ENCODE peak calls at places on chromosomes 6 and 20, in six cellular contexts. P, A, K, N, Q and D are unnamed samples.

GRCh38 chr6:3382399-3383279 is 74.2 kb downstream of the SLC22A23 start:
- DNase-seq in P (no peak), A (peak; percentile 4), K (no peak), N (no peak), Q (peak; percentile 59), D (no peak)

GRCh38 chr6:149306967-149307366 is 10.5 kb upstream of the TAB2 start:
- DNase-seq in P (no peak), A (no peak), K (no peak), N (no peak), Q (no peak), D (no peak)

GRCh38 chr6:24145690-24146131 is 19.7 kb downstream of the NRSN1 start:
- DNase-seq in P (no peak), A (no peak), K (no peak), N (no peak), Q (no peak), D (no peak)

GRCh38 chr20:35895476-35895875 is 58.8 kb downstream of the SCAND1 start:
- DNase-seq in P (no peak), A (no peak), K (no peak), N (no peak), Q (no peak), D (no peak)

GRCh38 chr20:2402271-2402980 is 21.7 kb downstream of the TGM6 start:
- DNase-seq in P (no peak), A (no peak), K (no peak), N (no peak), Q (no peak), D (peak; percentile 45)

GRCh38 chr20:50267041-50267865 is 76.6 kb downstream of the CEBPB start:
- DNase-seq in P (no peak), A (no peak), K (no peak), N (no peak), Q (peak; percentile 76), D (peak; percentile 83)

GRCh38 chr20:32906200-32906599 is 47.5 kb downstream of the EFCAB8 start:
- DNase-seq in P (no peak), A (no peak), K (no peak), N (no peak), Q (no peak), D (peak; percentile 86)

GRCh38 chr6:139436521-139437348 is 62.3 kb upstream of the CITED2 start:
- DNase-seq in P (no peak), A (no peak), K (no peak), N (no peak), Q (no peak), D (no peak)

GRCh38 chr6:12538881-12539357 is 177.6 kb upstream of the PHACTR1 start:
- DNase-seq in P (no peak), A (no peak), K (no peak), N (no peak), Q (no peak), D (no peak)

GRCh38 chr6:84596488-84596887 is 167.9 kb downstream of the TBX18 start:
- DNase-seq in P (no peak), A (no peak), K (no peak), N (no peak), Q (no peak), D (no peak)

GRCh38 chr6:112014483-112014882 is 39.4 kb upstream of the CCN6 start:
- DNase-seq in P (no peak), A (no peak), K (no peak), N (no peak), Q (no peak), D (no peak)

GRCh38 chr20:49450281-49450707 is 32.2 kb downstream of the KCNB1 start:
- DNase-seq in P (no peak), A (peak; percentile 86), K (no peak), N (no peak), Q (no peak), D (no peak)

GRCh38 chr6:156912431-156912830 is 135.3 kb downstream of the ARID1B start:
- DNase-seq in P (no peak), A (no peak), K (no peak), N (no peak), Q (no peak), D (no peak)